ENCODE peak calls at places on chromosomes 12 and 14, in seven cellular contexts. M, W, U, Z, X, Y and C are unnamed samples.

GRCh38 chr14:34911209-34912150 is 36.3 kb upstream of the BAZ1A start:
- DNase-seq in X (no peak), M (no peak), W (no peak), U (no peak), Y (no peak), Z (no peak), C (no peak)

GRCh38 chr12:49336645-49337584 is at the start of gene C1QL4:
- DNase-seq in Z (peak; percentile 96), Y (peak; percentile 44), X (no peak), W (no peak), M (peak; percentile 90), U (peak; percentile 99), C (peak; percentile 91)

GRCh38 chr12:9792961-9793617 is 32.4 kb upstream of the CD69 start:
- DNase-seq in W (no peak), Z (peak; percentile 10), Y (no peak), M (no peak), X (no peak), U (no peak), C (no peak)

GRCh38 chr14:80135305-80136088 is 75.8 kb downstream of the DIO2 start:
- DNase-seq in M (no peak), Y (no peak), W (no peak), X (no peak), Z (no peak), U (no peak), C (no peak)

GRCh38 chr12:68373836-68374314 is 41.7 kb upstream of the MDM1 start:
- DNase-seq in M (no peak), W (no peak), U (no peak), Y (no peak), Z (no peak), X (peak; percentile 68), C (no peak)

GRCh38 chr14:52417139-52417538 is 103.0 kb downstream of the PTGER2 start:
- DNase-seq in Z (no peak), Y (no peak), M (no peak), W (no peak), U (no peak), X (no peak), C (no peak)

GRCh38 chr14:95948608-95949007 is 72.0 kb downstream of the TUNAR start:
- DNase-seq in W (peak; percentile 91), Z (no peak), M (no peak), U (no peak), Y (no peak), X (no peak), C (no peak)

GRCh38 chr14:99122521-99123125 is 149.4 kb downstream of the BCL11B start:
- DNase-seq in W (no peak), M (no peak), U (no peak), Y (no peak), Z (no peak), X (no peak), C (no peak)

GRCh38 chr14:104268725-104269436 is 130.5 kb downstream of the KIF26A start:
- DNase-seq in M (no peak), Z (no peak), X (no peak), U (no peak), Y (no peak), W (no peak), C (no peak)

GRCh38 chr12:124727922-124728321 is 135.7 kb downstream of the SCARB1 start:
- DNase-seq in U (no peak), W (no peak), Z (no peak), X (no peak), M (no peak), Y (no peak), C (no peak)

GRCh38 chr12:120764766-120765165 is 39.1 kb downstream of the ACADS start:
- DNase-seq in Z (no peak), W (no peak), X (no peak), U (no peak), M (no peak), Y (no peak), C (no peak)

GRCh38 chr12:47120736-47121135 is 41.0 kb upstream of the AMIGO2 start:
- DNase-seq in M (no peak), U (no peak), W (no peak), X (no peak), Y (no peak), Z (no peak), C (no peak)

GRCh38 chr14:52690983-52691760 is 4.2 kb downstream of the ERO1A start:
- DNase-seq in Y (no peak), W (no peak), Z (no peak), X (no peak), M (no peak), U (no peak), C (no peak)

GRCh38 chr12:104524026-104524425 is 67.3 kb downstream of the CHST11 start:
- DNase-seq in W (no peak), X (no peak), M (no peak), U (no peak), Z (no peak), Y (no peak), C (no peak)

GRCh38 chr12:74896186-74896585 is 313.5 kb downstream of the KCNC2 start:
- DNase-seq in X (no peak), Z (no peak), M (no peak), U (no peak), Y (no peak), W (no peak), C (no peak)

GRCh38 chr12:7460375-7461259 is 16.7 kb upstream of the CD163L1 start:
- DNase-seq in Z (peak; percentile 56), X (no peak), Y (peak; percentile 46), U (peak; percentile 34), W (peak; percentile 53), M (peak; percentile 25), C (no peak)

GRCh38 chr12:32671930-32672785 is 6.9 kb upstream of the DNM1L start:
- DNase-seq in M (no peak), Y (peak; percentile 51), U (peak; percentile 85), Z (peak; percentile 41), X (no peak), W (no peak), C (no peak)

GRCh38 chr12:119447618-119448017 is 113.1 kb downstream of the CCDC60 start:
- DNase-seq in X (peak; percentile 32), Z (no peak), W (no peak), U (no peak), M (no peak), Y (no peak), C (no peak)

GRCh38 chr12:3045989-3046388 is 31.2 kb upstream of the TSPAN9 start:
- DNase-seq in Z (no peak), W (no peak), Y (no peak), U (no peak), M (no peak), X (no peak), C (no peak)
- TF ChIP-seq POLR2AphosphoS5 in Z (no peak), W (no peak), Y (no peak), U (no peak), M (no peak), X (no peak), C (no peak)

DNA sequence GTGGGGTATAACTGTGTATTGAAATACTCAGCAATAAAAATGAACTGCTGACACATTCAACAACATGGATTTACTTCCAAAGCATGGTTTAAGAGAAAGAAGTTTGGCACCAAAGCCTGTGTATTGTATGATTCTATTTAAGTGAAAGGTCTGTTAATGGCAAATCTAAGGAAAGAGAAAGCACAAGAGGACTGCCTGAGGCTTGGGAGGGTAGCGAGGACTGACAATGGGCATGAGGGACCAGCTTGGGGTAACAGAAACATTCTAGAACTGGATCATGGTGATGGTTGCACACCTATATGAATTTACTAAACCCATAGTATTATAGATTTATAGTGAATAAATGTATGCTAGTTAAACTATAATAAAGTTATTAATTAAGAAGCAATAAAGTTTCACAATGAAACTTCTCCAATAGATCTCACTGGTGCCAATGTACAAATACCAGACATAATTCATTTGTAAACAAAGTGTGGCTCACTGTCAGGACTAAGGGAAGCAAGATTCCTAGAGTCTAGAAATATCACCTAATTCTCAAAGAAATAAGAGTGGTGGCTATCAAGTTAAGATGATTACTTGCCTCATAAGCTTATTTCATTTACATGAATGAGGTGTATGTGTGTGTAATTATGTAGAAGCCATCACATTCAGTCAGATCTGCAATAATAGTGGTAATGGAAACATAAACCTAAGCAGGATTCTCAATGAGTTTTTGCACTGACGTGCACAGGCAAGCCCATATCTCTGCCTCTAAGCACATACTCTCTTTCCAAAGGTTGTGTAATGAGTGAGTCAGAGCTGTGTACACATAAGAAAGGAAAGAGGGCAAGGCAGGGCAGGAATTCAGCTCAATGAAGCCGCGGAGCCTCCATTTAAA is 353.4 kb downstream of the KCNH5 start:
- DNase-seq in U (no peak), Z (no peak), M (no peak), Y (peak; percentile 97), X (no peak), W (no peak), C (no peak)
- TF ChIP-seq TAF1 in U (no peak), Z (no peak), M (no peak), Y (no peak), X (no peak), W (no peak), C (no peak)

GRCh38 chr14:73789996-73790581 is 61.5 kb upstream of the PTGR2 start:
- DNase-seq in U (no peak), Z (no peak), Y (no peak), W (no peak), M (no peak), X (no peak), C (no peak)
- TF ChIP-seq POLR2AphosphoS5 in U (no peak), Z (no peak), Y (no peak), W (no peak), M (no peak), X (no peak), C (no peak)

DNA sequence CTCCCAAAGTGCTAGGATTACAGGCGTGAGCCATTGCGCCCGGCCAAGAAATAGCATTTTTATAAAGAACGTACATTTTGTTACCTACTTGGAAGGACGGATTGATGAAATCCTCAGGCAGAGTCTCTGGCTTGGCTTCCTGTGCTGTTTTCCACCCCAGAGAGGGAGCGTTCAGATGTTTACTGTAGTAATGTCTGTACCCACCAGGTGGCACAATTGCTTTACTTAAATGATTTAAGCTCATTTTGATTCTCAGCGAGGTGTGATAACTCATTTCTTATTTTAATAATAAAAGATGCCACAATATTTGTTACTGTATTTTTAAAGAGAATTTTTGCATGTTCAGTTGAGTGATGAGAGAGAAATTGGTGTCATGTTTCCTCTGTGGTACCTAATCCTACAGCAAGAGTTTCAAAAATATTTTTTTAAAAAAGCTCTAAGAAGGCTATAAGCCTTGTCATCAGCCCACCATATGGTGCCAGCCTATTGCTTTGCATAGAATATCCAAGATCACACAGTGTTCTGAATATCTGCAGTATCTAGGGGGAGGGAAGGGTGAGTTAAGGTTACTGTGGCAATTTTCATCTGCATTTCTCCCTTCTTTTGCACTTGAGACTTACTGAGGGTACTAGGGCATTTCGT is 82.6 kb upstream of the TRAF3 start:
- DNase-seq in U (peak; percentile 73), Z (peak; percentile 54), X (peak; percentile 43), M (no peak), Y (peak; percentile 70), W (peak; percentile 36), C (peak; percentile 20)
- TF ChIP-seq TAF1 in U (no peak), Z (no peak), X (no peak), M (no peak), Y (no peak), W (no peak), C (no peak)

GRCh38 chr14:56422703-56423213 is 156.8 kb upstream of the TMEM260 start:
- DNase-seq in M (no peak), U (peak; percentile 28), Y (peak; percentile 21), X (no peak), W (no peak), Z (peak; percentile 20), C (no peak)

DNA sequence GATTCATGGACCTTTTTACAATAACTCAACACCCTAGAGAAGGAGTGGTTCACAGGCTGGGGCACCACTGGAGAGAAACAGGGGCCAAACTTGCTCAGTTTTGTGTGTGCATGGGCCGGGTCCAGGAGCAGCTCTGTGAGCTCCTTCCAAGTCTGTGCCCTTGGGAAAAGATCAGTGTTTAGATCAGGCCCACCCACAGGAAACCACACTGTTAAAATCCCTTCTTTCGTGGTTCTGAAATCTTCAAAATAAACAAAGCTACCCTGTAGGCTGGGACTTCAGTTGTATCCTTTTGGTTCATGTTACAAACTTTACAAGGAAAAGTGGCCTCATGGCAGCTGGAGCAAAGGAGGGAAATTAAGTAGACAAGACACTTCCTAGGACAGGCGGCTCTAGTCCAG is 156.0 kb upstream of the TMEM260 start:
- DNase-seq in U (no peak), Y (no peak), Z (no peak), M (no peak), W (no peak), X (no peak), C (no peak)
- TF ChIP-seq POLR2AphosphoS5 in U (no peak), Y (no peak), Z (no peak), M (no peak), W (no peak), X (no peak), C (no peak)